ENCODE peak calls at places on chromosomes 3 and 15, in seven cellular contexts. G, T, R, N, P, E and C are unnamed samples.

GRCh38 chr3:52240059-52240885 is 1.3 kb upstream of the TWF2 start:
- DNase-seq in T (peak), R (peak), E (peak), N (peak), G (peak), P (peak), C (peak)

GRCh38 chr3:135218782-135219181 is 423.7 kb downstream of the EPHB1 start:
- DNase-seq in G (no peak), E (no peak), P (no peak), R (no peak), T (no peak), N (no peak), C (no peak)

GRCh38 chr3:25855281-25855680 is 65.4 kb downstream of the OXSM start:
- DNase-seq in E (no peak), R (no peak), N (no peak), T (no peak), P (no peak), G (no peak), C (no peak)

GRCh38 chr15:28984421-28985375 is 98.9 kb downstream of the APBA2 start:
- DNase-seq in T (no peak), R (no peak), P (no peak), G (no peak), N (no peak), E (peak), C (peak)

GRCh38 chr3:155293518-155293917 is at the start of gene STRIT1:
- DNase-seq in N (no peak), E (no peak), G (no peak), R (no peak), T (no peak), P (no peak), C (no peak)

GRCh38 chr15:52283281-52283680 is 12.3 kb downstream of the MYO5C start:
- DNase-seq in E (no peak), N (peak), G (no peak), T (no peak), P (no peak), R (no peak), C (no peak)

GRCh38 chr3:4756060-4756775 is 223.0 kb upstream of the BHLHE40 start:
- DNase-seq in T (no peak), E (no peak), P (no peak), G (no peak), N (no peak), R (no peak), C (no peak)

GRCh38 chr15:80160570-80161156 is 7.9 kb downstream of the FAH start:
- DNase-seq in P (peak), T (no peak), E (peak), G (peak), N (peak), R (no peak), C (peak)

GRCh38 chr15:63791236-63791635 is 42.5 kb downstream of the HERC1 start:
- DNase-seq in G (no peak), E (peak), P (no peak), R (no peak), N (no peak), T (no peak), C (no peak)

GRCh38 chr3:58874795-58875194 is 175.0 kb downstream of the CFAP20DC start:
- DNase-seq in T (no peak), R (no peak), G (no peak), P (no peak), N (no peak), E (peak), C (peak)

GRCh38 chr3:197942956-197943556 is 6.9 kb upstream of the RPL35A start:
- DNase-seq in N (no peak), E (no peak), R (peak), P (peak), T (no peak), G (no peak), C (peak)

GRCh38 chr3:2261747-2262146 is 163.1 kb downstream of the CNTN4 start:
- DNase-seq in E (no peak), N (no peak), T (no peak), R (no peak), G (no peak), P (no peak), C (no peak)

GRCh38 chr3:37909067-37909911 is 47.6 kb downstream of the CTDSPL start:
- DNase-seq in E (no peak), N (no peak), P (no peak), G (no peak), R (no peak), T (no peak), C (no peak)

DNA sequence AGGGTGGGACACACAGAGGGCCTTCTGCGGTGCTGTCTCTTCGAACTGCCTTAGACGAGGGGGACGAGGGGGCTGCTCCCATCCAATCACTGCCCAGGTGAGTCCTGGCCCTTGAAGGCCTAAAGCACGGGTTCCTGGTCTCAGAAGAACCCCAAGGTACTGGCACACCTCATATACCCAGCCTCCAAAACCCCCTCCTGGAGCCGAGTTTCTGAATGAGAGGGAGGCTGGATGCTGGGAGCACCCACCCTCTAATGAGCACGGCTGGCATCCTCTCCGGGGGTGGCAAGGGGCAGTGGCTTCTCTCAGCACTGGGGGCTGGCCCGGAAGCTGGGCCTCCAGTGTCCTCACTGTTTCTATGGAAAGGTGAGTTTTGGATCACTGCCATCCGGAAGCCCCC is 165.6 kb downstream of the LRRK1 start:
- DNase-seq in R (no peak), E (no peak), T (no peak), G (no peak), P (no peak), N (no peak), C (no peak)
- TF ChIP-seq CTCF in R (no peak), E (no peak), T (no peak), G (no peak), P (no peak), N (no peak), C (no peak)

GRCh38 chr3:156750874-156751245 is 75.3 kb upstream of the LEKR1 start:
- DNase-seq in E (peak), P (no peak), N (no peak), R (no peak), G (no peak), T (no peak), C (no peak)

GRCh38 chr3:156747046-156747445 is 72.7 kb downstream of the TIPARP start:
- DNase-seq in N (no peak), R (no peak), P (no peak), T (no peak), G (no peak), E (no peak), C (no peak)

GRCh38 chr3:156749244-156749643 is 74.9 kb downstream of the TIPARP start:
- DNase-seq in G (no peak), P (no peak), N (peak), T (no peak), R (no peak), E (peak), C (no peak)

GRCh38 chr3:156750191-156750873 is 75.8 kb upstream of the LEKR1 start:
- DNase-seq in E (peak), G (no peak), N (no peak), R (no peak), P (no peak), T (no peak), C (no peak)

DNA sequence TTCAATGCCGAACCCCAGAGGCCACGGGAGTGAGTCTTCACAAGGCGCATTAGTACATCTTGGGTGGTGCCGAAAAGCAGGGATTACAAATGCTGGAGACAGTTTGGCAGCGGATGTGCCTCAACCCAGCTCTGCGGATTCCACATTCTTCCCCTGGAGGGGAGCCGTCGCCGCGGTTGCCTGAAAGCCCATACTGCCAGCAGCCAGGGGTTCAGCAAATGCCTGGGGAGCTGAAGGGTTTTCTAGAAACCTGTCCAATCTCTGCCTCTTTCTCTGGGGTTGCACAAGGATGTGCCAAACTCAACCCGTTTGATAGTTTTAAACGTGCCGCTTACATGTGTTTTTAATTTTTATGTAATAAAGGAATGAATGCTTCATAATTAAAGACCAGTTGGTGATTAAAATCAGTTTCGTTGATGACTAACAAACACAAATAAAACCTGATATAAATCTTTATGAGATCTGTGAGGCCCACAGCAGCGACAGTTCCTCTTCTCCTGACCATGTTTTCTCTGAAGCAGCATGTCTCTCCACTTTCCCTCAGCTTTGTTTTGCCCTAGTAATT is 74.6 kb upstream of the LEKR1 start:
- DNase-seq in T (no peak), P (no peak), N (no peak), E (peak), R (peak), G (no peak), C (peak)
- TF ChIP-seq CTCF in T (no peak), P (no peak), N (no peak), E (peak), R (no peak), G (no peak), C (no peak)

DNA sequence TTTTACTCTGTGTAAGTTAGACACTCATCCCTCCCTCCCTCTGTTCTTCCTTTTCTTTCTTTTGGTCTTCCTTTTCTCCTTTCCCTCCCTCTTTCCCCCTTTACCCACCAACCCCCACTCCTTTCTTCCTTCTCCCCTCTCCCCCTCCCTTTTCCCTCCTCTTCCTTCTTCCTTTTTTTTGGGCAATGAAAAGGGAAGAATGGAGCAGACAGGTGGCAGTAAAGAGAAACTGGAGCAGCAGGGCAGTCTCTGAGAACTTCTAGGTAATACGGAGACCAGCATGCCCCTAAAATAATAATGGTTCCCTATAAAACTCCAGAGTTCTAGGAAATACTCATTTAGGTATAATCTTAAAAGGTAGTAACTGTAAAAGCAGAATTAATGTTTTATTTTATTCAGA is 11.4 kb upstream of the GPR171 start:
- DNase-seq in P (no peak), N (no peak), T (no peak), R (no peak), E (no peak), G (no peak), C (no peak)
- TF ChIP-seq CTCF in P (peak), N (peak), T (no peak), R (no peak), E (no peak), G (no peak), C (no peak)

GRCh38 chr3:79202471-79203143 is 565.2 kb downstream of the ROBO1 start:
- DNase-seq in N (no peak), P (no peak), R (no peak), G (no peak), E (no peak), T (no peak), C (no peak)
- TF ChIP-seq CTCF in N (no peak), P (no peak), R (no peak), G (no peak), E (no peak), T (no peak), C (no peak)

GRCh38 chr3:43629741-43630140 is 7.9 kb upstream of the ANO10 start:
- DNase-seq in P (peak), R (no peak), T (no peak), E (no peak), G (no peak), N (no peak), C (no peak)
- TF ChIP-seq CTCF in P (no peak), R (no peak), T (no peak), E (no peak), G (no peak), N (no peak), C (no peak)

GRCh38 chr15:25767356-25768151 is 95.6 kb downstream of the ATP10A start:
- DNase-seq in G (no peak), N (no peak), T (no peak), E (no peak), P (no peak), R (no peak), C (no peak)

GRCh38 chr15:25766421-25766820 is 96.7 kb downstream of the ATP10A start:
- DNase-seq in N (no peak), G (no peak), T (no peak), R (no peak), P (no peak), E (no peak), C (no peak)

GRCh38 chr15:25763206-25763880 is 99.8 kb downstream of the ATP10A start:
- DNase-seq in R (no peak), P (peak), G (no peak), E (no peak), T (no peak), N (no peak), C (no peak)

GRCh38 chr15:25763954-25764353 is 99.2 kb downstream of the ATP10A start:
- DNase-seq in E (no peak), R (no peak), N (no peak), G (no peak), P (no peak), T (no peak), C (no peak)

DNA sequence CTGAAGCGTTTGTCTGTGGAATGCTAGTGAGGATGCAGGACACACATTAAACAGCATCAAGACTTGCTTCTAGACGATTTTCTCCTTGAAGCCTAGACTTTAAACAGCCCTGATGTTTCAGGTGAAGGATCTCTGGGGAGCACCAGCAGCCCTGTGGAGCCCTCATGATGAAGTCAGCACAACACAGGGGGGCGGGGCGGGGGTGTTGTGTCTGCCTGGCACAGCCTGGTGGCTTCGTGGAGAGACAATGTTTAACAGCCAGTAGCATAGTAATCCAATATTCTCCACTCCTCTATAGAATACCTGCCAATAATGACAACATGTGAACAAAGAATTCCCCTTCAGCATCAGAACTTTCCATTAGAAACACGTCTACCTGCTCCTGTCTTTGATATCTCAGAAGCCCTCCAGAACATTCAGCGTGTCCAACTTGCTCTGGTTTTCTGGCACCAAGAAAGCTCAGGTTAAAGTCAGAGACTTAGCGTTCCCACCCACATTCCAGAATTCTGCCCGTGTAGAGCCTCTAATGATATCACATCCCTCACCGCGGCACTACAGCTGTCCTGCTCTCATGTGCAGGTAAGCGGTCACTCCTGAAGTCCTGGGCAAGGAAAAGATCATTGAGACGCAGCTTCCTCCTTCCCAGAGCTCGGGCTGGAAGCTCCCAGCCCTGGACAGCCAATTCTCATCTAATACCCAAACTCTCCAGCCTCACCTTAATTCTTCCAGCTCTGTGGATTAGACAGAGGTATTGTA is 98.0 kb downstream of the ATP10A start:
- DNase-seq in T (no peak), N (no peak), E (no peak), P (no peak), G (no peak), R (no peak), C (no peak)
- TF ChIP-seq CTCF in T (no peak), N (no peak), E (no peak), P (no peak), G (no peak), R (no peak), C (no peak)

GRCh38 chr15:98648654-98649537 is 557 bp downstream of the IGF1R start:
- DNase-seq in N (peak), T (peak), P (peak), R (peak), G (peak), E (no peak), C (no peak)
- TF ChIP-seq CTCF in N (peak), T (no peak), P (peak), R (no peak), G (no peak), E (no peak), C (no peak)

GRCh38 chr3:179766416-179767133 is 113.7 kb downstream of the USP13 start:
- DNase-seq in G (no peak), R (no peak), E (no peak), P (no peak), T (no peak), N (no peak), C (no peak)

GRCh38 chr3:179771797-179772196 is 119.0 kb downstream of the USP13 start:
- DNase-seq in N (no peak), P (no peak), E (no peak), R (no peak), T (no peak), G (no peak), C (no peak)

GRCh38 chr3:179769411-179770247 is 116.8 kb downstream of the USP13 start:
- DNase-seq in T (no peak), G (no peak), P (no peak), N (no peak), E (no peak), R (no peak), C (no peak)

GRCh38 chr3:179765396-179765795 is 112.6 kb downstream of the USP13 start:
- DNase-seq in N (no peak), P (no peak), G (no peak), R (no peak), E (peak), T (no peak), C (no peak)

DNA sequence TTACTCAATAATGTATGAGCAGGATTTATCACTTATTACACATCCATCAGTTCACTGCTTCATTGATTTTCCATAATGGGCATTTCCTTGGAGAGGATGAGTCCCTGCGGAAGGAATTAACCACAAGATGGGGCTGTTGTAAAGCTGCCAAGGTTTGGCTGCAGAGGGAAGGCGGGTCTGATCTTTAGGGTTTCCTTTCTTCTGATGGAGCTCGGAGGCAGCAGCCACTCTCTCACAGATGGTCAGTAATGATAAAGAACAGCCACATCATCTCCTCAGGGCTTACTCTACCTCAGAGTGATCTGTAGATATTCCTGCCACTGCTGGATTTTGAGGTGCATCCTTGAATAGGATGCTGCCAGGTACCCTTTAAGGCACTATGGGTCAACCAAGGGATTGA is 115.2 kb downstream of the USP13 start:
- DNase-seq in N (no peak), T (no peak), G (no peak), R (peak), P (peak), E (peak), C (peak)
- TF ChIP-seq CTCF in N (peak), T (no peak), G (no peak), R (no peak), P (peak), E (peak), C (peak)

GRCh38 chr3:171183042-171183441 is 156.5 kb upstream of the SLC2A2 start:
- DNase-seq in R (peak), E (no peak), N (no peak), G (no peak), P (peak), T (no peak), C (no peak)
- TF ChIP-seq CTCF in R (no peak), E (no peak), N (peak), G (no peak), P (peak), T (no peak), C (peak)

DNA sequence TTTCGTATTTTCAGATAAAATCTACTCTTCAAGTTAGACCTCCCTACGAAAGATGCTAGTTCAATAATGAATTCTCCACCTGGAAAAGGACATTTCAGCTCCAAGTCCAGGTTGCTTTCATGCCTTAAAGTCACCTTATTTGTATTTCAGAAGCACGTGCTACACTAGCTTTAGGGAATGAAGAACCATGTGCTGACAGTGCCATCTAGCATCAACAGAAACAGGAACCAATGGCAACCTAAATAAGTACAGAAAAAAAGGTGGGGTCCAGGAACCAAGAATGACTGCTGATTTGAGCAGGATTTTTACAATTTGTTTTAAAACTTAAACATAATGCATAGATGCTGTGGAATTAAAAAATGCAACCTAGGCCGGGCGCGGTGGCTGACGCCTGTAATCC is 77.6 kb upstream of the SNRPN start:
- DNase-seq in R (no peak), T (no peak), G (no peak), P (no peak), E (no peak), N (no peak), C (no peak)
- TF ChIP-seq CTCF in R (no peak), T (no peak), G (no peak), P (no peak), E (no peak), N (no peak), C (no peak)